ENCODE peak calls at places on chromosome 3, in six cellular contexts. Z is NCI-H2107, S is endothelial cell, N is SW480, D is NB4, G is GF-D8. O is an unnamed sample.

GRCh38 chr3:65030847-65031463 is 343.2 kb upstream of the ADAMTS9 start:
- DNase-seq in G (no peak), D (peak), N (peak), S (no peak), Z (no peak), O (no peak)

GRCh38 chr3:145865329-145865904 is 295.6 kb downstream of the PLOD2 start:
- DNase-seq in N (no peak), G (no peak), S (no peak), Z (no peak), D (no peak), O (no peak)

GRCh38 chr3:148957586-148957985 is 33.8 kb upstream of the GYG1 start:
- DNase-seq in S (peak), Z (no peak), D (peak), N (no peak), G (peak), O (no peak)

GRCh38 chr3:39146611-39147373 is 6.6 kb downstream of the CSRNP1 start:
- DNase-seq in Z (no peak), G (peak), N (peak), S (no peak), D (peak), O (no peak)

GRCh38 chr3:166291510-166291909 is 454.3 kb upstream of the BCHE start:
- DNase-seq in N (no peak), Z (no peak), S (no peak), D (peak), G (no peak), O (no peak)

GRCh38 chr3:54159917-54160316 is 37.6 kb downstream of the CACNA2D3 start:
- DNase-seq in G (no peak), S (no peak), Z (no peak), N (no peak), D (no peak), O (no peak)

GRCh38 chr3:67655364-67656121 is 1.1 kb upstream of the SUCLG2 start:
- DNase-seq in N (no peak), D (peak), Z (no peak), G (peak), S (no peak), O (no peak)

GRCh38 chr3:100083209-100083608 is 31.1 kb downstream of the FILIP1L start:
- DNase-seq in S (no peak), G (no peak), Z (no peak), N (no peak), D (no peak), O (no peak)

GRCh38 chr3:45938858-45939257 is 4.4 kb upstream of the CXCR6 start:
- DNase-seq in Z (peak), N (peak), S (peak), D (peak), G (peak), O (no peak)

O was measured in SIG-M5.